ENCODE peak calls at places on chromosomes 1 and 21, in five cellular contexts. One of them, this sample, is unnamed. For H3K4me1, the result is how much of the 10 kb centered on the place peaks cover.

GRCh38 chr1:24927886-24928630 is 2.0 kb downstream of the RUNX3 start:
- DNase-seq in A549: no peak
- DNase-seq in astrocyte: no peak
- DNase-seq in CD8-positive, alpha-beta T cell: peak
- DNase-seq in HAP-1: no peak
- DNase-seq in this sample: no peak

GRCh38 chr21:45248893-45249381 is 38.8 kb downstream of the POFUT2 start:
- DNase-seq in A549: no peak
- DNase-seq in astrocyte: peak
- DNase-seq in HAP-1: no peak
- DNase-seq in CD8-positive, alpha-beta T cell: no peak
- DNase-seq in this sample: no peak

GRCh38 chr1:40825430-40825778 is 36.8 kb downstream of the CITED4 start:
- DNase-seq in A549: no peak
- DNase-seq in CD8-positive, alpha-beta T cell: no peak
- DNase-seq in HAP-1: no peak
- DNase-seq in astrocyte: no peak
- DNase-seq in this sample: peak

GRCh38 chr1:182699673-182700350 is 15.4 kb upstream of the RGS8 start:
- DNase-seq in HAP-1: no peak
- DNase-seq in astrocyte: no peak
- DNase-seq in A549: no peak
- DNase-seq in CD8-positive, alpha-beta T cell: no peak
- DNase-seq in this sample: no peak

GRCh38 chr1:224922404-224923164 is 6.9 kb upstream of the DNAH14 start:
- DNase-seq in astrocyte: peak
- DNase-seq in CD8-positive, alpha-beta T cell: no peak
- DNase-seq in HAP-1: peak
- DNase-seq in A549: peak
- DNase-seq in this sample: no peak

GRCh38 chr1:26364956-26365355 is 7.6 kb downstream of the ZNF683 start:
- DNase-seq in HAP-1: no peak
- DNase-seq in CD8-positive, alpha-beta T cell: no peak
- DNase-seq in astrocyte: no peak
- DNase-seq in A549: no peak
- DNase-seq in this sample: no peak

GRCh38 chr21:45515241-45516061 is 26.8 kb downstream of the SLC19A1 start:
- DNase-seq in HAP-1: no peak
- DNase-seq in astrocyte: no peak
- DNase-seq in A549: no peak
- DNase-seq in CD8-positive, alpha-beta T cell: peak
- DNase-seq in this sample: no peak

GRCh38 chr1:44422161-44422560 is 17.1 kb downstream of the RNF220 start:
- DNase-seq in HAP-1: peak
- DNase-seq in A549: no peak
- DNase-seq in CD8-positive, alpha-beta T cell: no peak
- DNase-seq in astrocyte: no peak
- DNase-seq in this sample: no peak

GRCh38 chr1:116425987-116426386 is 52.9 kb downstream of the ATP1A1 start:
- DNase-seq in A549: no peak
- DNase-seq in HAP-1: no peak
- DNase-seq in astrocyte: no peak
- DNase-seq in CD8-positive, alpha-beta T cell: no peak
- DNase-seq in this sample: peak

GRCh38 chr1:182833271-182833670 is 5.9 kb upstream of the DHX9 start:
- DNase-seq in astrocyte: peak
- DNase-seq in A549: no peak
- DNase-seq in CD8-positive, alpha-beta T cell: no peak
- DNase-seq in HAP-1: no peak
- DNase-seq in this sample: no peak

GRCh38 chr1:83918688-83919285 is 80.1 kb downstream of the TTLL7 start:
- DNase-seq in A549: no peak
- DNase-seq in CD8-positive, alpha-beta T cell: no peak
- DNase-seq in HAP-1: no peak
- DNase-seq in astrocyte: no peak
- DNase-seq in this sample: no peak

DNA sequence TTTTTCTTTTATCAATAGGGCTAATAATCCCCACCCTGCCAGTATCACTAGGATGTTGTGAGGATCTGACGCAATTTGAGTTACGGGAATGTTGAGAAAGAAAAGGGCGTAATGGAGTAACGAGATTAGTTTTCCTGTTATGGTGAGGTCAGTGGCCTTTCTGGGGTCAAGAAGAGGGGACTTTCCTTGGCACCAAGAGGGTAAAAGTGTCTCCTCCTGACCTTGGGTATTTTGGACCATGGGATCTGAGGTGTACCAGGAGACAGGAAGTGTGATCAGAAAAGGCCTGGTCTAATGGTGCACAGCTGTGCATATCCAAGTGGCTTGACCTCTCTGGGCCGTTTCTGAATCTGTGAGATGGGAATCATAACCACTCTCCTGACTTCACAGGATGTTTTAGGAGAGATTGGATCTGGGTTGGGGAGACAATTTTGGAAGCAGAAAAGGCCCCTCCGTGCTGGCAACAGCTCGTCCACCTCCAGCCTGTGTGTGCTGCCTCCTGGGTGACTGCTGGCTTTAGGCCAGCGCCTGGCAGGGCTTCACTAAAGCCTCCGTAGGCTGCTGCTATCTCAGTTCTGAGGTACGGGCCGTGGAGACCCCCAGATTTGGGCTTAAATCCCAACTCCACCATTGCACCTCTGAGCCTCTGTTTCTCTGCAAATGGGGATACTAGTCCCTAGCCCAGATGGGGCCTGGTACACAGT is 37.1 kb downstream of the ALPL start:
- DNase-seq in HAP-1: no peak
- DNase-seq in CD8-positive, alpha-beta T cell: no peak
- DNase-seq in A549: no peak
- DNase-seq in astrocyte: no peak
- DNase-seq in this sample: no peak
- H3K4me1 ChIP-seq in HAP-1: under half
- H3K4me1 ChIP-seq in CD8-positive, alpha-beta T cell: under half
- H3K4me1 ChIP-seq in A549: under half
- H3K4me1 ChIP-seq in astrocyte: under half
- H3K4me1 ChIP-seq in this sample: under half

GRCh38 chr1:8851060-8851459 is 27.4 kb downstream of the ENO1 start:
- DNase-seq in astrocyte: no peak
- DNase-seq in A549: no peak
- DNase-seq in CD8-positive, alpha-beta T cell: no peak
- DNase-seq in HAP-1: no peak
- DNase-seq in this sample: no peak
- H3K4me1 ChIP-seq in astrocyte: under half
- H3K4me1 ChIP-seq in A549: under half
- H3K4me1 ChIP-seq in CD8-positive, alpha-beta T cell: under half
- H3K4me1 ChIP-seq in HAP-1: under half
- H3K4me1 ChIP-seq in this sample: under half

GRCh38 chr1:165717918-165718515 is 19.7 kb upstream of the ALDH9A1 start:
- DNase-seq in CD8-positive, alpha-beta T cell: no peak
- DNase-seq in astrocyte: peak
- DNase-seq in A549: peak
- DNase-seq in HAP-1: peak
- DNase-seq in this sample: no peak

GRCh38 chr1:165707984-165708706 is 9.8 kb upstream of the ALDH9A1 start:
- DNase-seq in astrocyte: no peak
- DNase-seq in CD8-positive, alpha-beta T cell: no peak
- DNase-seq in HAP-1: no peak
- DNase-seq in A549: no peak
- DNase-seq in this sample: no peak

DNA sequence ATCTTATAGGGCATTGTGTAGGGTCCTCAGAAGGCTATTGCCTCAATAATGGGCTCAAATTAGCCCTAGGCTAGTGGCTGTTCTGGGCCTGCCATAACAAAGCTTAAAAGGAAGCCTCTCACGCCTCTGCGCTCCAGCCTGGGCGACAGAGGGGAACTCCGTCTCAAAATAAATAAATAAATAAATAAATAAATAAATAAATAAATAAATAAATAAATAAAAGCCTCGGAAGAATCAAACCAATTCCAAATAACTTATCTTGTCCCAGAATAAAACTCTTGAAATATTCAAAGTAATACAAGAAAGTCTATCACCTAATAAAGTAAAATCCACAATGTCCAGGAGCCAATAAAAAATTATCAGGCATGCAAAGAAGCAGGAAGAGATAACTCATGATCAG is 14.4 kb upstream of the ALDH9A1 start:
- DNase-seq in CD8-positive, alpha-beta T cell: no peak
- DNase-seq in astrocyte: no peak
- DNase-seq in HAP-1: no peak
- DNase-seq in A549: no peak
- DNase-seq in this sample: no peak
- H3K4me1 ChIP-seq in CD8-positive, alpha-beta T cell: under half
- H3K4me1 ChIP-seq in astrocyte: under half
- H3K4me1 ChIP-seq in HAP-1: under half
- H3K4me1 ChIP-seq in A549: under half
- H3K4me1 ChIP-seq in this sample: under half

DNA sequence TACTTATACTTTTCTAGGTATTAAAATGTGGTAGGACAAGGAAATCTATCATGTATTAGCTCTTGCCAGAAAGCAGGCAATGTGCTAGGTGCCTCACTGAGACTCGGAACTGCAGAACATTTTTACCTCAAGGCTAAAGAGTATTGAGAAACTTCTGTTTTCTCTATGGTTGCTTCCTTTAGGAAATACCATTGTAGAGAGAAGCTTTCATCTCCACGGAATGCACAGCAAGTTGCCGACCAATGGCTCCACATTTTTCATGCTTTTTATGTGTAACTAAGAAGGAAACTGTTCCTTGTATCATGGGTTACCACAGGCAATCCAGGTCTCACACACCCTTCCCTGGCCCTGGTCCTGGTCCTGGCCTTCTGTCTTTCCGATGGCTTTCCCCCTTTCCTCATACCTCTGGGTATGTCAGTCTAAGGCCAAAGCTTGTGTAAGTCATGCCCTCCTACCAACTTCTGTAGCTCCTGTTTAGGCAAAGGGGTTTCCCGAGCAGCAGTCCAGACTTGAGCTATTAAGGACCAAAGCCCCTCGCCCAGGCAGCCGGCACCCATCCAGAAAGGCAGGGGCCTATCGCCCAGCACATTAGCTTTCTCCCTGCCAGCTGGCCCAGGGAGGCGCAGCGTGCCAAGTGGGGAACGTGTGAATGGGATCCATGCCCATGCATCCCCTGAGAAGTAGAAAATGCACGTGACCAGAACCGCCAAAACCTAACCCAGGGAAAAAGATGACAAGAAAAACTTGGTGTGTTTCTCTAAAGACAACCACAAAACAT is 225.0 kb downstream of the PBX1 start:
- DNase-seq in HAP-1: no peak
- DNase-seq in CD8-positive, alpha-beta T cell: no peak
- DNase-seq in A549: no peak
- DNase-seq in astrocyte: no peak
- DNase-seq in this sample: no peak
- H3K4me1 ChIP-seq in HAP-1: under half
- H3K4me1 ChIP-seq in CD8-positive, alpha-beta T cell: under half
- H3K4me1 ChIP-seq in A549: half or more
- H3K4me1 ChIP-seq in astrocyte: under half
- H3K4me1 ChIP-seq in this sample: under half

GRCh38 chr1:3251099-3251809 is 182.3 kb downstream of the PRDM16 start:
- DNase-seq in HAP-1: no peak
- DNase-seq in A549: no peak
- DNase-seq in CD8-positive, alpha-beta T cell: no peak
- DNase-seq in astrocyte: no peak
- DNase-seq in this sample: no peak

GRCh38 chr1:3249236-3249845 is 180.3 kb downstream of the PRDM16 start:
- DNase-seq in CD8-positive, alpha-beta T cell: no peak
- DNase-seq in A549: no peak
- DNase-seq in HAP-1: peak
- DNase-seq in astrocyte: no peak
- DNase-seq in this sample: no peak

GRCh38 chr1:3250624-3251023 is 181.6 kb downstream of the PRDM16 start:
- DNase-seq in CD8-positive, alpha-beta T cell: no peak
- DNase-seq in A549: no peak
- DNase-seq in astrocyte: no peak
- DNase-seq in HAP-1: no peak
- DNase-seq in this sample: no peak

GRCh38 chr1:3249846-3250501 is 181.0 kb downstream of the PRDM16 start:
- DNase-seq in astrocyte: peak
- DNase-seq in A549: no peak
- DNase-seq in CD8-positive, alpha-beta T cell: no peak
- DNase-seq in HAP-1: peak
- DNase-seq in this sample: no peak

DNA sequence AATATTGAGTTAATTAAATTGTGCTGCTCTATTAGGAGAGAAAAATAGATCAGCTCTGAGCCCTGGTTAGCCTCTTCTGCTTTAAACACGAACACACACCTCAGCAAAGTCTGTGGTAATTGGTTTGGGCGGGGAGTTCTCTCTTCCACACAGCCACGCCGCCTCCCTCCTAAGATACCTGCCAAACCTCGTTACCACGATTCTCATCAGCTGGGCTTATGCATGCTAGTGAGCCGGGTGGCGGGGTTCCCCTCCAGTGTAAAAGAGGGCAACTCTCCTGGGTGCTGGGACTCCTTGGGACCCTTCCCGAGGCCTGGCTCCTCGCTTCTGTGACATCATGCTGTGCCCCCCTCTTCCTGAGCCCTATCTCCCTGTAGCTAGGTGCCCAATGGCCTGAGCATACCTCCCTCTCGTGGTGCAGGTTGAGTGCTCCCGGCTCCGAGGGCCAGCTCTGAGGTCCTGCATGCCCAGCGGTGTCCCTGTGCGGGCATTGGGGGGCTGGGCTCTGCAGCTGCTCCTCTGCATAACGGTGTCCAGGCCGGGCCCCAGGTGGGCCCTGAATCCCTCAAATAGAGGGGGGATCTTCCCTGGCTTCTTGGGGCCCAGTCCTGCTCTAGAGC is 182.9 kb downstream of the PRDM16 start:
- DNase-seq in CD8-positive, alpha-beta T cell: no peak
- DNase-seq in A549: no peak
- DNase-seq in astrocyte: no peak
- DNase-seq in HAP-1: no peak
- DNase-seq in this sample: no peak
- H3K4me1 ChIP-seq in CD8-positive, alpha-beta T cell: under half
- H3K4me1 ChIP-seq in A549: under half
- H3K4me1 ChIP-seq in astrocyte: under half
- H3K4me1 ChIP-seq in HAP-1: under half
- H3K4me1 ChIP-seq in this sample: under half

DNA sequence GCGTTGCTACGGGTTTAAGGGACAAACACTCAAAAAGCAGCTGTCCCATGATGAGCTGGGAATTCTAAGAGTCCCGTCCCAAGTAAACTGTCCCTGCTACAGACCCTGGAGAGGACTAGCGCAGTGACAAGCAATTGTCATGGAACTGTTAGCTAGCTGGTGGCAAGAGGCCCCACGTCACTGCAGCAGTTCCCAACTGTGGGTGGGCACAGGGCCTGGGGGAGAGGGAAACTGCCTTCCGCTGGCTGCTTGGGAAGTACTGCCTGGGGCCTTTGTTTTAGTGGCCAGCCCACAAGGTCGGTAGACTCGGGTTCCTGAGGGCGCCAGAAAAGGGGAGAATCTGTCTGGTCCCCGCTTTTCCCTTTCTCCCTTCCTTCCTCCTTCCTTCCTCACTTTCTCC is 97.4 kb downstream of the LACTBL1 start:
- DNase-seq in astrocyte: no peak
- DNase-seq in HAP-1: no peak
- DNase-seq in CD8-positive, alpha-beta T cell: no peak
- DNase-seq in A549: no peak
- DNase-seq in this sample: no peak
- H3K4me1 ChIP-seq in astrocyte: under half
- H3K4me1 ChIP-seq in HAP-1: under half
- H3K4me1 ChIP-seq in CD8-positive, alpha-beta T cell: under half
- H3K4me1 ChIP-seq in A549: under half
- H3K4me1 ChIP-seq in this sample: under half

GRCh38 chr1:114509596-114510234 is 1.3 kb downstream of the TRIM33 start:
- DNase-seq in A549: no peak
- DNase-seq in HAP-1: no peak
- DNase-seq in CD8-positive, alpha-beta T cell: no peak
- DNase-seq in astrocyte: peak
- DNase-seq in this sample: peak
- H3K4me1 ChIP-seq in A549: under half
- H3K4me1 ChIP-seq in HAP-1: under half
- H3K4me1 ChIP-seq in CD8-positive, alpha-beta T cell: under half
- H3K4me1 ChIP-seq in astrocyte: under half
- H3K4me1 ChIP-seq in this sample: under half

GRCh38 chr21:42466700-42467612 is 29.1 kb downstream of the RSPH1 start:
- DNase-seq in A549: peak
- DNase-seq in HAP-1: no peak
- DNase-seq in astrocyte: peak
- DNase-seq in CD8-positive, alpha-beta T cell: peak
- DNase-seq in this sample: no peak
- H3K4me1 ChIP-seq in A549: under half
- H3K4me1 ChIP-seq in HAP-1: under half
- H3K4me1 ChIP-seq in astrocyte: under half
- H3K4me1 ChIP-seq in CD8-positive, alpha-beta T cell: under half
- H3K4me1 ChIP-seq in this sample: under half